ENCODE peak calls at places on chromosome 16, in six cellular contexts. K is A549, Z is fibroblast of lung, U is astrocyte of the spinal cord, T is colonic mucosa, H is fibroblast of the aortic adventitia. M is an unnamed sample.

GRCh38 chr16:4344659-4345438 is 6.3 kb downstream of the PAM16 start:
- DNase-seq in K (peak), Z (peak), U (peak), T (no peak), H (peak), M (peak)

GRCh38 chr16:66003196-66003595 is 363.3 kb upstream of the CDH5 start:
- DNase-seq in K (no peak), Z (peak), U (no peak), T (peak), H (no peak), M (peak)

GRCh38 chr16:82016964-82017363 is 5.7 kb upstream of the SDR42E1 start:
- DNase-seq in K (no peak), Z (peak), U (peak), T (no peak), H (peak), M (peak)

GRCh38 chr16:61926766-61927165 is 109.5 kb downstream of the CDH8 start:
- DNase-seq in K (no peak), Z (no peak), U (peak), T (no peak), H (no peak), M (no peak)

GRCh38 chr16:27169511-27170071 is 33.7 kb upstream of the KDM8 start:
- DNase-seq in K (peak), Z (peak), U (peak), T (peak), H (peak), M (peak)

GRCh38 chr16:66695935-66696668 is 441 bp downstream of the CMTM4 start:
- DNase-seq in K (peak), Z (no peak), U (no peak), T (peak), H (no peak), M (no peak)

GRCh38 chr16:67406111-67406593 is 10.1 kb downstream of the ZDHHC1 start:
- DNase-seq in K (no peak), Z (no peak), U (peak), T (no peak), H (peak), M (no peak)

GRCh38 chr16:9677301-9677653 is 505.0 kb downstream of the GRIN2A start:
- DNase-seq in K (no peak), Z (no peak), U (no peak), T (no peak), H (no peak), M (no peak)

GRCh38 chr16:15954814-15955151 is 5.4 kb downstream of the ABCC1 start:
- DNase-seq in K (no peak), Z (no peak), U (no peak), T (no peak), H (peak), M (peak)

GRCh38 chr16:68893710-68894705 is 50.7 kb downstream of the TANGO6 start:
- DNase-seq in K (peak), Z (peak), U (peak), T (no peak), H (peak), M (no peak)

GRCh38 chr16:46947900-46948547 is 25.4 kb downstream of the DNAJA2 start:
- DNase-seq in K (peak), Z (peak), U (peak), T (no peak), H (peak), M (peak)

GRCh38 chr16:70670175-70670574 is 15.7 kb downstream of the MTSS2 start:
- DNase-seq in K (no peak), Z (no peak), U (no peak), T (no peak), H (no peak), M (no peak)

GRCh38 chr16:10827691-10828341 is 9.2 kb upstream of the TVP23A start:
- DNase-seq in K (no peak), Z (peak), U (peak), T (peak), H (peak), M (peak)

GRCh38 chr16:51374346-51374745 is 223.3 kb upstream of the SALL1 start:
- DNase-seq in K (peak), Z (peak), U (peak), T (no peak), H (peak), M (peak)
- TF ChIP-seq CTCF in K (no peak), Z (no peak), U (no peak), T (no peak), H (peak), M (no peak)

GRCh38 chr16:50839356-50839755 is 97.5 kb downstream of the CYLD start:
- DNase-seq in K (no peak), Z (no peak), U (no peak), T (no peak), H (no peak), M (no peak)
- H3K4me3 ChIP-seq in K (no peak), Z (no peak), U (no peak), T (no peak), H (no peak), M (no peak)

GRCh38 chr16:57723170-57723569 is 12.4 kb upstream of the KATNB1 start:
- DNase-seq in K (peak), Z (no peak), U (no peak), T (no peak), H (no peak), M (peak)
- TF ChIP-seq CTCF in K (peak), Z (peak), U (peak), T (no peak), H (no peak), M (peak)

DNA sequence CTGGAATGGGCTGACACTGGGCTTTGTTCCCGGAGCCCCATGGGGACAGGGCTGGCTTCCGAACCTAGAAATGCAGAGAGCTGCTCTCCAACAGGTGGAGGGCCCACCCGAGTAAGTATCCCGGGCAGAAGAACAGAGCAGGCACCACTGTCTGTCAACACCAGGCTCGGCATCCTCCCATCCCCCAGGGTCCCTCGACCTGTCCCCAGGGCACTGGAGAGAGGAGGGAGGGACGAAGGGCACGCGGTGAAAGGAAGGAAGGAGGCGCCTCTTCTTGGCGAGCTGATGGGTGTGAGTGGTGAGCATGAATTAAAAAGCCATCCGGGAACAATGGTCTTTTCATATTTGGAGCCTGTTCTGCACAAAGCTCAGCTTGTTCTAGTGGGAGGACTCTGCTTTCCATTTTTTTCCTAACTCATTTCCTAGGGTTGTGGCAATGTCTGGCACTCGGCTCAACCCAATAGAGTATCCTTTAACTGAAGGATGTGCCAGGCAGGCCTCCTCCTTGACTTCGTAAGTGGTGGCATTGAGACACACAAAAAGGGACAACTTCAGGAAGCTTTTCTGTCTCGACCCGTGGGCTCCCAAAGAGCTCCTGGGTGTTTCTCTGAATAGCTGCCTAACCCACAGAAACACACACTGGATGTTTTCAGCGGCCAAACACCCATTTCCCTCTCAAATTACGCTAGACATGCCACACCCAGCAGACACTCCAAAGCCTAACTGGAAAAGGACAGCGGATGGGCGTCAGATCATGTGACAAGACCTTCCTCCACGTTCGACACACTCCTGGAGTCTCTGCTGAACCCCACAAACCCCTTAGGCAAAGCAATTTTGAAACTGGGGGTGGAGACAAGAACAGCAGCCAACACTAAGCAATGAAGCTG is 47.7 kb downstream of the ZFHX3 start:
- DNase-seq in K (no peak), Z (peak), U (peak), T (peak), H (peak), M (no peak)
- H3K4me3 ChIP-seq in K (no peak), Z (no peak), U (no peak), T (no peak), H (no peak), M (peak)

GRCh38 chr16:19680972-19681371 is 37.1 kb downstream of the KNOP1 start:
- DNase-seq in K (no peak), Z (no peak), U (no peak), T (no peak), H (no peak), M (no peak)
- TF ChIP-seq CTCF in K (no peak), Z (no peak), U (peak), T (no peak), H (no peak), M (peak)

GRCh38 chr16:86198201-86199118 is 299.5 kb downstream of the IRF8 start:
- DNase-seq in K (no peak), Z (no peak), U (no peak), T (no peak), H (no peak), M (no peak)
- H3K4me3 ChIP-seq in K (no peak), Z (no peak), U (no peak), T (no peak), H (no peak), M (no peak)

GRCh38 chr16:83994087-83994486 is 26.0 kb downstream of the NECAB2 start:
- DNase-seq in K (peak), Z (peak), U (peak), T (no peak), H (peak), M (peak)

GRCh38 chr16:83998091-83998490 is 30.0 kb downstream of the NECAB2 start:
- DNase-seq in K (no peak), Z (no peak), U (no peak), T (no peak), H (no peak), M (no peak)

GRCh38 chr16:83994703-83995102 is 26.7 kb downstream of the NECAB2 start:
- DNase-seq in K (no peak), Z (peak), U (no peak), T (no peak), H (peak), M (peak)

GRCh38 chr16:83995756-83996155 is 27.7 kb downstream of the NECAB2 start:
- DNase-seq in K (no peak), Z (peak), U (peak), T (peak), H (no peak), M (no peak)

DNA sequence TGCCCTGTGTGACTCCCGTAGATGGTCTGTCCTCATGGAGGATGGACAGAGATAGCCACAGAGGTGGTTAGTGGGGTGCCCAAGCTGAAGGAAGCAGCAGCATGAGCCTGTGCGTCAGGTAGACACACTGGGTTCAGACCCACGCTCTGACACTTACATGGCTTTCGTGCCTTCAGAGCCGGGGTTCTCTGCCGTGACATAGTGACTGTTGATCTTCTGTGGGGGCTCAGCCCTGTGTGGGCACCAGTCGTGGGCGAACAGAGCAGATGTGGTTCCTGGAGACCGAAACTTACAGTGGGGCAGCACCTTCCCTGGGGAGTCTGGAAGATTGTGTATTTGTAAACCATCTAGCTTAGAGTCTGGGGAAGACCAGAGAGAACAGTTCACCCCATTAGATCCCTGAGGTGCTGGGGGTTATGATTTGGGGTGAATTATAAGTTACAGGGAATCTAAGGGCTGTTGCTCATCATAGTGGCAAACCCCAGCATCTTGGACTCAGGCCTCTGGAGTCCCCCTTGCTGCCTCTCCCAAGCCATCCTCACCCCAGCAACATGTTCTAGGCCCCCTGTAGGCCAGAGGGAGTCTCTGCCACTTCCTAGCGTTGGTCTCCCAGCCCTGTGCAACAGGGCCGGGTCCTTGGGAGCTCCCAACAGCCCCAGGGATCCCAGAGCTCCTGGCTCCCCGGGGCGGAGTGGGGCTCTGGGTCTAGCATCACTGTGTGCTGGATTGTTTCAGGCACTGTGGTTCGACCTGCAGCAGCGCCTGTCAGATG is 28.6 kb downstream of the NECAB2 start:
- DNase-seq in K (no peak), Z (no peak), U (no peak), T (no peak), H (no peak), M (no peak)
- TF ChIP-seq CTCF in K (no peak), Z (no peak), U (no peak), T (no peak), H (peak), M (no peak)